ENCODE peak calls at places on chromosomes 4 and X, in five cellular contexts. Z is adrenal gland, A is sigmoid colon, V is left ventricle myocardium inferior, Q is heart right ventricle. M is an unnamed sample.
A peak's percentile ranks its signal among the peaks of the same experiment; 100 is the strongest.

GRCh38 chrX:54076903-54077302 is 32.6 kb upstream of the PHF8 start:
- DNase-seq in Z (no peak), A (no peak), V (no peak), Q (no peak), M (no peak)

GRCh38 chr4:3465698-3466671 is 2.9 kb downstream of the DOK7 start:
- DNase-seq in V (peak; percentile 31), A (no peak), Q (peak; percentile 44), Z (no peak), M (no peak)

GRCh38 chr4:98626350-98626749 is 32.1 kb downstream of the TSPAN5 start:
- DNase-seq in Q (no peak), A (no peak), V (peak; percentile 18), Z (no peak), M (no peak)

GRCh38 chr4:16310606-16311005 is 84.3 kb upstream of the TAPT1 start:
- DNase-seq in V (no peak), Q (no peak), Z (no peak), A (no peak), M (no peak)

GRCh38 chrX:150544222-150544787 is 24.1 kb upstream of the MTM1 start:
- DNase-seq in Z (no peak), A (no peak), Q (no peak), V (no peak), M (no peak)

GRCh38 chrX:69136546-69137331 is 28.5 kb downstream of the PJA1 start:
- DNase-seq in Q (peak; percentile 48), V (peak; percentile 47), A (peak; percentile 68), Z (no peak), M (no peak)

GRCh38 chr4:66766557-66766956 is 778.7 kb downstream of the CENPC start:
- DNase-seq in Q (no peak), Z (no peak), V (no peak), A (no peak), M (no peak)

GRCh38 chr4:76981649-76982048 is 32.1 kb downstream of the SEPTIN11 start:
- DNase-seq in Z (no peak), V (no peak), A (no peak), Q (no peak), M (no peak)

GRCh38 chr4:145935253-145936141 is 3.1 kb downstream of the ZNF827 start:
- DNase-seq in Z (peak; percentile 80), A (no peak), V (peak; percentile 43), Q (peak; percentile 52), M (no peak)

GRCh38 chr4:36758779-36759178 is 477.4 kb downstream of the DTHD1 start:
- DNase-seq in V (no peak), A (no peak), Z (no peak), Q (no peak), M (no peak)

GRCh38 chr4:65014078-65014477 is 604.8 kb upstream of the TECRL start:
- DNase-seq in A (no peak), Q (peak; percentile 15), V (peak; percentile 20), Z (no peak), M (no peak)

GRCh38 chr4:8105303-8106100 is 53.1 kb downstream of the ABLIM2 start:
- DNase-seq in Z (no peak), Q (no peak), V (no peak), A (no peak), M (no peak)

GRCh38 chr4:104394409-104394813 is 100.3 kb downstream of the CXXC4 start:
- DNase-seq in Z (peak; percentile 51), V (peak; percentile 11), A (no peak), Q (peak; percentile 4), M (peak; percentile 15)

GRCh38 chr4:104393649-104394048 is 101.0 kb downstream of the CXXC4 start:
- DNase-seq in A (no peak), Q (no peak), V (no peak), Z (no peak), M (no peak)

GRCh38 chr4:104395219-104395618 is 99.5 kb downstream of the CXXC4 start:
- DNase-seq in Z (no peak), A (no peak), Q (no peak), V (no peak), M (no peak)
- H3K27ac ChIP-seq in Z (no peak overlapping the region), A (no peak overlapping the region), Q (no peak overlapping the region), V (no peak overlapping the region), M (peak overlapping the region; percentile 85)

GRCh38 chr4:185834088-185834487 is 22.1 kb upstream of the SORBS2 start:
- DNase-seq in V (no peak), A (no peak), Q (no peak), Z (no peak), M (no peak)

GRCh38 chr4:185835814-185836213 is 23.8 kb upstream of the SORBS2 start:
- DNase-seq in Q (no peak), A (no peak), V (no peak), Z (no peak), M (no peak)

GRCh38 chr4:185833055-185833598 is 21.1 kb upstream of the SORBS2 start:
- DNase-seq in A (no peak), Q (no peak), V (no peak), Z (no peak), M (no peak)

GRCh38 chr4:185835336-185835735 is 23.3 kb upstream of the SORBS2 start:
- DNase-seq in A (no peak), Q (no peak), Z (no peak), V (no peak), M (no peak)

GRCh38 chr4:185834778-185835177 is 22.8 kb upstream of the SORBS2 start:
- DNase-seq in Q (no peak), V (no peak), A (no peak), Z (no peak), M (no peak)
- H3K27ac ChIP-seq in Q (no peak overlapping the region), V (peak overlapping the region; percentile 88), A (no peak overlapping the region), Z (no peak overlapping the region), M (no peak overlapping the region)

DNA sequence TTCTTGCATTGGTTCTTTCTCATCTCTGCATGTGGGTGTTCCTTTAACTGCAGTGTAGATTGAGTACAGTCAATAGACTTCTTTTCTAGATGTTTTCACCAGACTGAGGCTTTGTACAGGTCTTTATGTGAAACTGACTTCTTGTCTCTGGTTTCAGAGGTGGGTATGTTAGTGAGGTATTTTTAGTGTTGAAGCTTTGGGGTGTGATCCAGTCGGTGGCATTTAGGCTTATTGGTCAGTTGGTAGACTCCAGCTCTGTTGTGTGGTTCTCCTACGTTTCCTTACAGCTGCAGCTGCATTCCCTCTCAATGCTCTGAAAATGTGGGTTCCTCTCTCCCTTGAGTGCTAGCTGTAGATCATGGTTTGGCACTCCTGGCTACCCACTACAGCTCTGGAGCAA is 21.3 kb upstream of the AMBN start:
- DNase-seq in Q (no peak), A (no peak), V (no peak), Z (no peak), M (no peak)
- H3K27ac ChIP-seq in Q (no peak overlapping the region), A (no peak overlapping the region), V (no peak overlapping the region), Z (no peak overlapping the region), M (no peak overlapping the region)

GRCh38 chr4:183171484-183172267 is 72.6 kb downstream of the WWC2 start:
- DNase-seq in Q (no peak), Z (no peak), V (no peak), A (no peak), M (no peak)
- H3K27ac ChIP-seq in Q (no peak overlapping the region), Z (no peak overlapping the region), V (no peak overlapping the region), A (no peak overlapping the region), M (no peak overlapping the region)